ENCODE peak calls at places on chromosomes 3 and 15, in four cellular contexts. One of them, this sample, is unnamed.

GRCh38 chr3:113468536-113468935 is 27.2 kb upstream of the CFAP44 start:
- DNase-seq in H1: no peak
- DNase-seq in HepG2: no peak
- DNase-seq in GM12878: no peak
- DNase-seq in this sample: no peak

GRCh38 chr3:23999012-23999641 is 54.0 kb downstream of the NR1D2 start:
- DNase-seq in GM12878: no peak
- DNase-seq in H1: peak
- DNase-seq in HepG2: peak
- DNase-seq in this sample: peak

GRCh38 chr3:178665747-178666146 is 129.5 kb downstream of the KCNMB2 start:
- DNase-seq in H1: no peak
- DNase-seq in HepG2: no peak
- DNase-seq in GM12878: no peak
- DNase-seq in this sample: no peak

GRCh38 chr3:128397484-128397883 is 69.2 kb downstream of the DNAJB8 start:
- DNase-seq in GM12878: no peak
- DNase-seq in HepG2: no peak
- DNase-seq in H1: no peak
- DNase-seq in this sample: no peak

GRCh38 chr3:124928333-124929202 is 6.0 kb downstream of the MUC13 start:
- DNase-seq in H1: peak
- DNase-seq in HepG2: peak
- DNase-seq in GM12878: no peak
- DNase-seq in this sample: peak

GRCh38 chr3:127210654-127210943 is 17.7 kb downstream of the PRR23E start:
- DNase-seq in HepG2: no peak
- DNase-seq in H1: no peak
- DNase-seq in GM12878: no peak
- DNase-seq in this sample: no peak

GRCh38 chr15:92808611-92809063 is 91.5 kb upstream of the CHD2 start:
- DNase-seq in GM12878: no peak
- DNase-seq in H1: no peak
- DNase-seq in HepG2: no peak
- DNase-seq in this sample: peak

GRCh38 chr15:29135266-29135665 is 134.4 kb downstream of the NSMCE3 start:
- DNase-seq in GM12878: no peak
- DNase-seq in H1: no peak
- DNase-seq in HepG2: no peak
- DNase-seq in this sample: no peak

GRCh38 chr3:58544546-58544945 is 7.6 kb upstream of the ACOX2 start:
- DNase-seq in GM12878: no peak
- DNase-seq in H1: no peak
- DNase-seq in HepG2: no peak
- DNase-seq in this sample: no peak

GRCh38 chr3:33395900-33396299 is 44.3 kb downstream of the UBP1 start:
- DNase-seq in HepG2: no peak
- DNase-seq in H1: no peak
- DNase-seq in GM12878: no peak
- DNase-seq in this sample: no peak

GRCh38 chr3:146558811-146559210 is 14.4 kb upstream of the PLSCR1 start:
- DNase-seq in HepG2: no peak
- DNase-seq in GM12878: no peak
- DNase-seq in H1: no peak
- DNase-seq in this sample: no peak

GRCh38 chr15:37204698-37205097 is 104.3 kb upstream of the MEIS2 start:
- DNase-seq in HepG2: no peak
- DNase-seq in GM12878: no peak
- DNase-seq in H1: no peak
- DNase-seq in this sample: no peak

GRCh38 chr3:80244390-80244789 is 476.6 kb upstream of the ROBO1 start:
- DNase-seq in H1: no peak
- DNase-seq in HepG2: no peak
- DNase-seq in GM12878: no peak
- DNase-seq in this sample: no peak

GRCh38 chr3:144197116-144197515 is 225.5 kb downstream of the DIPK2A start:
- DNase-seq in GM12878: no peak
- DNase-seq in HepG2: no peak
- DNase-seq in H1: no peak
- DNase-seq in this sample: no peak

GRCh38 chr15:52013151-52013791 is 5.7 kb upstream of the MAPK6 start:
- DNase-seq in H1: no peak
- DNase-seq in HepG2: no peak
- DNase-seq in GM12878: no peak
- DNase-seq in this sample: no peak

GRCh38 chr3:113136071-113136470 is 75.3 kb upstream of the BOC start:
- DNase-seq in GM12878: no peak
- DNase-seq in HepG2: no peak
- DNase-seq in H1: no peak
- DNase-seq in this sample: no peak

GRCh38 chr15:67051088-67051659 is 14.2 kb upstream of the SMAD3 start:
- DNase-seq in H1: no peak
- DNase-seq in GM12878: no peak
- DNase-seq in HepG2: no peak
- DNase-seq in this sample: no peak

GRCh38 chr3:59818033-59818936 is 768.5 kb upstream of the CFAP20DC start:
- DNase-seq in HepG2: no peak
- DNase-seq in GM12878: no peak
- DNase-seq in H1: no peak
- DNase-seq in this sample: no peak

GRCh38 chr15:80317389-80318169 is 65.6 kb upstream of the CTXND1 start:
- DNase-seq in H1: no peak
- DNase-seq in GM12878: no peak
- DNase-seq in HepG2: peak
- DNase-seq in this sample: no peak

GRCh38 chr3:99638244-99638948 is at the start of gene COL8A1:
- DNase-seq in H1: peak
- DNase-seq in GM12878: no peak
- DNase-seq in HepG2: no peak
- DNase-seq in this sample: peak

GRCh38 chr3:100230715-100231114 is 30.1 kb upstream of the TBC1D23 start:
- DNase-seq in H1: no peak
- DNase-seq in HepG2: no peak
- DNase-seq in GM12878: no peak
- DNase-seq in this sample: no peak

GRCh38 chr15:33201376-33202189 is 7.1 kb upstream of the FMN1 start:
- DNase-seq in GM12878: peak
- DNase-seq in HepG2: peak
- DNase-seq in H1: peak
- DNase-seq in this sample: peak
- TF ChIP-seq SP1 in GM12878: no peak
- TF ChIP-seq SP1 in HepG2: no peak
- TF ChIP-seq SP1 in H1: no peak
- TF ChIP-seq SP1 in this sample: no peak

DNA sequence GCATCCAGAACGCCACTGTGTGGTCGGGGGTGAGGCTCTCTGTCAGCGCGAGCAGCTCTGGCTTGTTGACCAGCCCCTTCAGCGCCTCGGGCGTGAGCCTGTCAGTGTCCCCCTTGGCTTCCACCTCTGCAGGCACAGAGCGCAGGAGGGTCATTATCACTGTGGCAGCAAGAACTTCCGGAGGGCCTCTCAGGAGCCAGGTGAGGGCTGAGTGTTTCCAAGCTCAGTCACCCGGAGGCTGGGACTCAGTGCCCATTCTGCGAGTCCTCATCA is 9.0 kb downstream of the ARPIN start:
- DNase-seq in H1: no peak
- DNase-seq in GM12878: no peak
- DNase-seq in HepG2: no peak
- DNase-seq in this sample: no peak
- TF ChIP-seq SUZ12 in H1: no peak
- TF ChIP-seq SUZ12 in GM12878: no peak
- TF ChIP-seq SUZ12 in HepG2: no peak
- TF ChIP-seq SUZ12 in this sample: no peak

DNA sequence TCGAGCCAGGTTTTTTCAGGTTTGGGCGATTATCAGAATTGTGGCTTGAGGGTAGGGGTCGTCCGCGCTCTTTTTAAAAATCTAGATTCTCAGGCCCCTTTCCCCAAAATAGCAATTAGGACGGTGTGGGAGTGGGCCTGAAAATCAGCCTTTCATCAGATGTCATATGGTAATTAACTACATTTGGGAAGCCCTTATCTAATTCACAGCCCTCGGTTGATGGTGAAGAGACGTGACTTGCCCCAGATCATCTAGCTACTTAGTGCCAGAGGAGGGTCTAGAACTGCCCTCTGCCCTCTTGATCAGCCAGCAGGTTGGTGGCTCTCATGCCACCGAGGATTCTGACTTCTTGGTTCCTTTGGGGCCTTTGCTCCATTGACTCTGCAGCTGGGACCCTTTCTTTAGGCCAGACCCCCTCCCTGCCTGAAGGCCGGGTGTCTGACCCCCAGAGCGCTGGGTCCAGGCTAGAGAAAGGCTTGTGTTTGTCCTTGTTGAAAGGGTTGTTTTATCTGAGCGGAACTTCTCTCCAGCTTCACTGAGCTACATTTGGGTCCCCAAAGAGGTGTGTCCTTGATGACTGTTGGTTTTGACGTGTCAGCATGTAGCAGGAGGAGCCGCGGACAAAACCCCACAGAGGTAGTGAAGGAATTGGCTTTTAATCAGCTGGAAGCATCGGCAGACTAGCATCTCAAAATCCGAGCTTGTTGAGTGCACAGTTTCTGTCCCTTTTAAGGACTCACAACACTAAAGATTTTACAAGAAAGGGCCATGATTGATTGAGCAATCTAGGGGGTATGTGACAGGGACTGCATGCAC is 857 bp downstream of the AEN start:
- DNase-seq in GM12878: no peak
- DNase-seq in H1: no peak
- DNase-seq in HepG2: peak
- DNase-seq in this sample: no peak
- TF ChIP-seq SP1 in GM12878: no peak
- TF ChIP-seq SP1 in H1: no peak
- TF ChIP-seq SP1 in HepG2: no peak
- TF ChIP-seq SP1 in this sample: no peak

DNA sequence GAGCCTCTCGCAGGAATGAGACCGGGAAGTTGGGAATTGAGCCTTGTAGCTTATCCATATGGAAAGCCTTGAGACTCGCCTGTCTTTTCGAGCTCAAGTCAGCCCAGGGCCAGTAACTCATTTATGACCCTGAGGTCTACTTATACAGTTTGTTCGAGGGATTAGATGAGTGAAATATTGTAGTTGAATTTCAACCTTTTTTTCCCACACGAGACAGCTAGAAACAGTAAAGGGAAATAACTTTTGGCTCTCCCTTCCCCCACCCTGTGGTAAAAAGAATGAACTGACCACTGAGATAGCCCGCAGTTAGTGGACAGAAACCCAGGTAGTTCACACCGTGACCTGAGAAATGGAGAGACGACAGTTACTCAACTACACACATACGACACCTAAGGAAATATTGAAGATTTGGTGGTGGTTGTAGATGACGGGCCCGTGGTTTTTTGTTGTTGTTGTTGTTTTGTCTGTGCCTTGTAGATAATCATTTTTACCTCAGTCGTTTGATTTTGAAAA is 837 bp downstream of the EIF3J start:
- DNase-seq in GM12878: no peak
- DNase-seq in HepG2: peak
- DNase-seq in H1: no peak
- DNase-seq in this sample: no peak
- TF ChIP-seq SUZ12 in GM12878: no peak
- TF ChIP-seq SUZ12 in HepG2: no peak
- TF ChIP-seq SUZ12 in H1: no peak
- TF ChIP-seq SUZ12 in this sample: no peak

DNA sequence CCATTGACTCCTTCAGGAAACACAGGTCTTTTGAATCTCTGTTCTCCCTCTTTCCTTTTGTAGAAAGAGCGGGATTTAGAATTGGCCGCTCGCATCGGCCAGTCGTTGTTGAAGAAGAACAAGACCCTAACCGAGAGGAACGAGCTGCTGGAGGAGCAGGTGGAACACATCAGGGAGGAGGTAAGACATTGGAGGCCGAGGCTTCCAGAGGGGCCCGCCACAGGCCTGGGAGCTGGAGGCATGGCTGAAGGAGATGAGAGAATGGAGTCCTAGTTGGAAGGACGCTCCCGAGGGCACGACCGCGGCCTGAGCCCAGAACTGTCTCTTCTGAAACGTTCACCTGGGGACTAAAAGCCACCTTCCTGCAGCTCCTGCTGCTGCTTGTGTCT is 81.4 kb downstream of the CCK start:
- DNase-seq in H1: no peak
- DNase-seq in HepG2: no peak
- DNase-seq in GM12878: no peak
- DNase-seq in this sample: no peak
- TF ChIP-seq SP1 in H1: no peak
- TF ChIP-seq SP1 in HepG2: no peak
- TF ChIP-seq SP1 in GM12878: no peak
- TF ChIP-seq SP1 in this sample: no peak

GRCh38 chr3:29099296-29099695 is 181.6 kb upstream of the RBMS3 start:
- DNase-seq in GM12878: no peak
- DNase-seq in HepG2: no peak
- DNase-seq in H1: no peak
- DNase-seq in this sample: no peak
- TF ChIP-seq SUZ12 in GM12878: no peak
- TF ChIP-seq SUZ12 in HepG2: no peak
- TF ChIP-seq SUZ12 in H1: no peak
- TF ChIP-seq SUZ12 in this sample: no peak

GRCh38 chr3:172216843-172217404 is 177.5 kb downstream of the FNDC3B start:
- DNase-seq in HepG2: no peak
- DNase-seq in H1: no peak
- DNase-seq in GM12878: no peak
- DNase-seq in this sample: no peak

GRCh38 chr3:172216267-172216666 is 176.9 kb downstream of the FNDC3B start:
- DNase-seq in H1: no peak
- DNase-seq in HepG2: no peak
- DNase-seq in GM12878: no peak
- DNase-seq in this sample: no peak

GRCh38 chr3:172219750-172220149 is 180.4 kb downstream of the FNDC3B start:
- DNase-seq in HepG2: no peak
- DNase-seq in H1: no peak
- DNase-seq in GM12878: no peak
- DNase-seq in this sample: no peak

GRCh38 chr3:172218350-172219323 is 179.3 kb downstream of the FNDC3B start:
- DNase-seq in GM12878: peak
- DNase-seq in H1: no peak
- DNase-seq in HepG2: no peak
- DNase-seq in this sample: no peak

GRCh38 chr3:172217877-172218276 is 178.5 kb downstream of the FNDC3B start:
- DNase-seq in HepG2: no peak
- DNase-seq in H1: no peak
- DNase-seq in GM12878: no peak
- DNase-seq in this sample: no peak
- TF ChIP-seq SP1 in HepG2: no peak
- TF ChIP-seq SP1 in H1: no peak
- TF ChIP-seq SP1 in GM12878: no peak
- TF ChIP-seq SP1 in this sample: no peak